ENCODE peak calls at places on chromosome 16, in eight cellular contexts. M, B, K, L, W, R, U and D are unnamed samples.

GRCh38 chr16:55568151-55568693 is 1.7 kb downstream of the CAPNS2 start:
- DNase-seq in M (no peak), B (no peak), K (no peak), L (no peak), W (no peak), R (no peak), U (no peak), D (no peak)

GRCh38 chr16:67192781-67193260 is 866 bp downstream of the E2F4 start:
- DNase-seq in M (no peak), B (no peak), K (no peak), L (no peak), W (no peak), R (peak), U (no peak), D (no peak)

GRCh38 chr16:12613992-12614661 is 189.6 kb downstream of the CPPED1 start:
- DNase-seq in M (no peak), B (no peak), K (no peak), L (no peak), W (no peak), R (no peak), U (no peak), D (no peak)

GRCh38 chr16:56340416-56340815 is 84.9 kb downstream of the AMFR start:
- DNase-seq in M (no peak), B (no peak), K (no peak), L (no peak), W (no peak), R (no peak), U (peak), D (no peak)

GRCh38 chr16:9932000-9932399 is 250.2 kb downstream of the GRIN2A start:
- DNase-seq in M (no peak), B (no peak), K (no peak), L (no peak), W (no peak), R (no peak), U (no peak), D (no peak)

GRCh38 chr16:86563489-86564345 is 2.9 kb upstream of the FOXC2 start:
- DNase-seq in M (peak), B (peak), K (peak), L (peak), W (peak), R (peak), U (peak), D (peak)

GRCh38 chr16:68388124-68388523 is 60.2 kb downstream of the SMPD3 start:
- DNase-seq in M (no peak), B (no peak), K (no peak), L (no peak), W (no peak), R (no peak), U (peak), D (no peak)

GRCh38 chr16:25575363-25575762 is 116.4 kb upstream of the HS3ST4 start:
- DNase-seq in M (no peak), B (no peak), K (no peak), L (no peak), W (no peak), R (no peak), U (no peak), D (no peak)

DNA sequence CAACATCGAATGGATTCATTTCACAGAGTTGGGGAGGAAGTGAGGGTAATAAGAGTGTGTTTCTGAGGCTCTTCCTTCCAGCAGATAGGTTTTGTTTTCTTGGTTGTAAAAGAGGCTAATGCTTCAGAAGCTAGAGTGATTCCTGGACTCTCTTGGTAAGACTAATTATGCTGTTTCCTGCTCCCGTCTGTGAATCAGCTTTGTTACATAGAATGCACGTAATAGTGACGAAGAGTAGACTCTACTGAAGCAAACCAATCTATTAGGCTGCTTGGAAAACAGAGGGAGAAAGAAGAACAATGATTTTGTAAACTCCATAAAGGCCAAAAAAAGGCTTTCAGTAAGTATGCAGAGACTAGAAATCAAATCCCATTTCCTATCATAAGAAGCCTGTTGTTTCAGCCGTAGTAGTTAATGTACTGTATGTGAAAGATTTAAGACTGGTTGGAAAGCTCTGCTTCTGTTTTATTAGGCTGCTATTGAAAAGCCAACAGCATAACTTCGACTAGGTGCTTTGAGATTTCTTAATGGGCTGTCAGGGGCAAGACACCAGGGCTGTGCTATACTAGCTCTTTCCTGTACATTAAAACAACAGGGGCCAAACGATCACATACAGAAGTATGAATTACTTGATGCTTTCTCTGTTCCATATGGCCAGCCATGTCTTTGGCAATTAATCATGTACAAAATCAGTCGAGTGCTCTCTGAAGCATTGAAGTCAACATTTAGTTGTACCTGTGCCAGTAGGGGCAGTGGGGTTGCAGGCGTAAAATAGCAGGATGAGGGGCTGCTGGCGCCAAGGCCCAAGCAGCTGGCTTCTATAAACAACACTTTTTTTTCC is 219.1 kb downstream of the FTO start:
- DNase-seq in M (no peak), B (no peak), K (peak), L (no peak), W (no peak), R (no peak), U (no peak), D (no peak)
- H3K27ac ChIP-seq in M (no peak), B (no peak), K (no peak), L (no peak), W (no peak), R (no peak), U (no peak), D (no peak)

DNA sequence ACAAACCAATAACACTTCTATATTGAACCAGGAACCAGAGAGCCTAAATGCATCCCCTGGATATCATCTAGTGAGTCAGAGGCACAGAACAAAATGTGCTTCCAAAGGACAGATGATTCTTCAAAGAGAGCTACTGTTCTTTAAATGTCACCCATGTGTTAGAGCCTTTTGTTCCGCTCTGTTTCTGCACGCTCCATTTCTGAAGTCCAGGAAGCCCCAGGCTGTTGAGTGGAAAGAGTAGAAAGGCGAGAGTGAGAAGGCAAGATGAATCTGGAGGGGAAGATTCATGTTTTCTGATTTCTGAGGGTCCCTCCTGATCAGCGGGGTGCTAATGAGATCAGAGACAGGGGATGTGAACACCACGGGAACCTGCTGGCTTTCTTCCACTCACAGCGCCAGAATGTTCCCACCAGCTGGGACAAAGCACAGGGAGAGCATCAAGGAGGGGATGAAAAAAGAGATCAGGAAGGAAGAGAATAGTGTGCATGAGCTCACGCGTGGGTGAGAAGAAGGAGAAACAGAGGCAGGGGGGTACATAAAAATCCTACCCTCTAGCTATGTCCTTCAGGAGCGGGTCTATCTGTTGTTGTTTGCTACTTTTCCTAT is 559.9 kb upstream of the HSBP1 start:
- DNase-seq in M (no peak), B (no peak), K (no peak), L (no peak), W (no peak), R (no peak), U (no peak), D (no peak)
- H3K27ac ChIP-seq in M (no peak), B (no peak), K (no peak), L (no peak), W (peak), R (no peak), U (no peak), D (no peak)

DNA sequence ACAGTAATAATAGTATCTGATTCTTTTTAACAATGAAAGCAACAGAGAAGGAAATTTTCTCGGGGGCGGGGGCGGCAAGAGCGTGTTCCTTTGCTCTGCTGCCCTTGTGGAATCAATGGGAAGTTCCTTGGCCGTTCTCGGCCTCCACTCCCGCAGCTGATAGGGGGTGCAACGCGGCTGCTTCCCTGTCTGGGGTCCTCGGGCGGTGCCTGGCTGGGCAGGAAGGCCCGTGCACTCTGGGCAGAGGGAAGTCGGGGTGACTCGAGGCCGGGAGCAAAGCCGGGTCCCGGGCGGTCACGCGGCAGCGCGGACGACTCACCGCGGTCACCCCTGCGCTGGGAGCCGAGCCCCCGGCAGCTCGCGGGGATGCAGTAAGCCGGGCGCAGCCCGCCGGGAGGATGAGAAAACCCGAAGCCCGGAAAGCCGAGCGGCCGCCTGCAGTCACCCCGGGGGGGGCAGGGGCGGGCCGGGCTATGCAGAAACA is 2.5 kb downstream of the TUBB3 start:
- DNase-seq in M (no peak), B (no peak), K (no peak), L (no peak), W (no peak), R (no peak), U (no peak), D (no peak)
- H3K27ac ChIP-seq in M (peak), B (peak), K (no peak), L (no peak), W (no peak), R (peak), U (no peak), D (no peak)

DNA sequence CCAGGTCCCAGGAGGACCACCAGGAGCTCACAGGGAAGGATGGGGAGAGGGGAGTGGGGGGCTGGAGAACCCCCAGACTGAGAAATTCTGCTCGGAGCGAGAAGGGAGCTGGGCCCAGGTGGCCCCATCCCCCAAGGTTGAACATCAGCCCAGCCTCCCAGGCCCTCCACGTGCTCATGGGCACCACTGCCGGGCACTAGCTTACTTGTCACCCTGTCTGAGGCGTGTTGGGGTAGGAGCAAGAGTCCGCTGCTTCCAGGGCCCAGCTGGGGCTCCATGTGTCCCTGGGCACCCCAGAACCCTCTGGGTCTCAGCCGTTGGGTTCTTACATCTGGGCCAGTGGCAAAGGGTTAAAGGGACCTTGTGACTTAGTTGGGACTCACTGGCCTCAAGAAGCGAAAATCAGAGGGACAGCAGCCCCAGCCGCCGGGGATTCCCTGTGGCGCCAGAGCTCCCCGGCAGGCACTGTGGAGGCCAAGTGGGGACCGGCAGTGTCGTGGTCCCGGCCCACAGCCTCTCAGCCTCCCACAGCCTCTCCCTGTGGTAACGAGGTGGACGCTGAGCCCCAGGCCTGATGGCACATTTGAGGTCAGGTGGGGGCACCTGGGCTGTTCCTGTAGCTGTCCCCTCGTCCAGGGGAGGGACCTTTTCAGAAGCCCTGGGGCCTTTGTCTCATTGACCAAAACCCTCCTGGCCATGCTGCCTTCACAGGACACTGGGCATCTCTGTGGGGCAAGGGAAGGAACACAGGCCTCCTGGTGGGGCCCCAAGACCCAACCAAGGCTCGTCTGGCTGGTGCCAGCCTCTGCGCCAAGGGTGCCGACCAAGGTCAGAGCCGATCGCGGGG is 33.7 kb upstream of the CDH15 start:
- DNase-seq in M (no peak), B (no peak), K (no peak), L (no peak), W (no peak), R (no peak), U (peak), D (no peak)
- H3K27ac ChIP-seq in M (no peak), B (no peak), K (no peak), L (no peak), W (no peak), R (no peak), U (no peak), D (no peak)

GRCh38 chr16:3063617-3064389 is 1.6 kb upstream of the IL32 start:
- DNase-seq in M (no peak), B (no peak), K (no peak), L (no peak), W (no peak), R (no peak), U (peak), D (no peak)

GRCh38 chr16:3066440-3066748 is 954 bp downstream of the IL32 start:
- DNase-seq in M (no peak), B (no peak), K (no peak), L (no peak), W (no peak), R (no peak), U (peak), D (no peak)

GRCh38 chr16:3065742-3066439 is 451 bp downstream of the IL32 start:
- DNase-seq in M (no peak), B (no peak), K (no peak), L (no peak), W (no peak), R (no peak), U (peak), D (no peak)

GRCh38 chr16:3062553-3062952 is 2.9 kb upstream of the IL32 start:
- DNase-seq in M (no peak), B (no peak), K (no peak), L (no peak), W (no peak), R (no peak), U (no peak), D (no peak)

DNA sequence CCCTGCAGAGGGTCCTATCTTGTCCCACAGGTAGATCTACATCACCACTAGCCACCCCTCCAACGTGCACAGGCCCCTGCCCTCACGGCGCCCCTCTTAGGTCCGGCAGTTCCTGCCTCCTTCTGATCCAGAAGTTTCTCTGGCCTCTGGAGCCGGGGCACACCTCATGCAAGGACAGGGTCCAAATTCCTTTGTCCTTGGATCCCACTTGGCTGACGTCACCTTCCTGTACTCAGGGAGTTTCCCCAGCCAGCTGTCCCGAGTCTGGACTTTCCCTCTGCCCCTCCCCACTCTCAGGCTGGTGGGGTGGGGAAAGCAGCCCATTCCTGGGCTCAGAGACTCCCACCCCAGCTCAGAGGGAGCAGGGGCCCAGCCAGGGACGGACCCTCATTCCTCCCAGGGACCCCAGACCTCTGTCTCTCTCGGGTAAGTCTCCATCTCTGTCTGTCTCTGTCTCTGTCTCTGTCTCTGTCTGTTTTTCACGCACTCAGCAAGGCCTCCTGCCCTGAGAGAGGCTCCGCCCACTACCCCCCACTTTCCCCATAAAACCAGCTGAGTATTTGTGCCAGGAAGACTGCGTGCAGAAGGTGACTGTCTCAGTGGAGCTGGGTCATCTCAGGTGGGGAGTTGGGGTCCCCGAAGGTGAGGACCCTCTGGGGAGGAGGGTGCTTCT is at the start of gene IL32:
- DNase-seq in M (peak), B (peak), K (peak), L (no peak), W (peak), R (no peak), U (peak), D (peak)
- H3K27ac ChIP-seq in M (no peak), B (peak), K (peak), L (no peak), W (peak), R (no peak), U (peak), D (peak)

GRCh38 chr16:7331997-7332396 is 648 bp upstream of the RBFOX1 start:
- DNase-seq in M (no peak), B (no peak), K (no peak), L (no peak), W (no peak), R (no peak), U (no peak), D (no peak)

GRCh38 chr16:7332611-7333010 is at the start of gene RBFOX1:
- DNase-seq in M (no peak), B (no peak), K (no peak), L (no peak), W (no peak), R (no peak), U (no peak), D (no peak)

GRCh38 chr16:7330709-7331108 is 1.9 kb upstream of the RBFOX1 start:
- DNase-seq in M (no peak), B (no peak), K (no peak), L (no peak), W (peak), R (no peak), U (no peak), D (no peak)

GRCh38 chr16:7334801-7335560 is 2.3 kb downstream of the RBFOX1 start:
- DNase-seq in M (no peak), B (no peak), K (no peak), L (no peak), W (no peak), R (no peak), U (no peak), D (no peak)

DNA sequence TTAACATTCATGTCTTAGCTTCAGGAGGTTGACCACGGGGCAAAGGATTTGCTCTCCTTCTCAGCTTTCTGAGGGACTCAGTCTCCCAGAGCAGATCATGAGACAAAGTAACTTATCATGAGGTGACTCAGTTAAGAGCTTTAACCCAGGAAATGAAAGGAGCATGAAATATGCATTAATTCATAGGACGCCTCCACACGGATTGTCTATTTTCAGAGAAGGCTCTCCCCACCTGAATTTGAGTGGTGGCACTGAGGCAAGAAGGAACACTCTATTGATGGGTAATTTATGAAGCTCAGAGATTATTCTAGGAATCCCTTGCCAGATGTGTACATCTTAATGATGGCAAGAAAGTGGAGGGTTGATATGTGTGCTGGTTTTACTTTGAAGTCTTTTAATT is 681 bp downstream of the RBFOX1 start:
- DNase-seq in M (no peak), B (no peak), K (no peak), L (no peak), W (no peak), R (no peak), U (no peak), D (no peak)
- H3K27ac ChIP-seq in M (no peak), B (no peak), K (no peak), L (no peak), W (peak), R (no peak), U (no peak), D (no peak)

GRCh38 chr16:582218-582613 is 7.7 kb upstream of the RAB40C start:
- DNase-seq in M (no peak), B (no peak), K (no peak), L (no peak), W (no peak), R (no peak), U (no peak), D (no peak)
- H3K27ac ChIP-seq in M (no peak), B (no peak), K (no peak), L (no peak), W (no peak), R (no peak), U (no peak), D (no peak)

DNA sequence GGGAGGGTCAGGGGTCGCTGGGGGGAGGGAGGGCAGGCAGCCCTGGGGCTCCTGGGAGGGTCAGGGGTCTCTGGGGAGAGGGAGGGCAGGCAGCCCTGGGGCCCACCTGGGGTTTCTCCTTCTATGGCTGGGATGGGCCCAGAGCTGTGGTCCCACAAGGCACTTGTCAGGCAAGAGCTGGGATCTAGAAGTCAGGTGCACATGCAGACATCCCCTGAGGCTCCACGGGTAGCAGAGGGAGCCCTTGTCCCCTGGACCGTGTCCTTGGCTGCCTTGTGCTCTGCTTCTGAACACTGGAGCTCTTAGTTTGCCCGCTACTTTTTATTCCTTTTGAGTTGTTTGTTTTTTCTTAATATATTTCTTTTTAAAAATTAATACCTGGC is 1.8 kb downstream of the TUBB3 start:
- DNase-seq in M (peak), B (no peak), K (no peak), L (no peak), W (no peak), R (peak), U (no peak), D (no peak)
- H3K27ac ChIP-seq in M (peak), B (no peak), K (no peak), L (no peak), W (no peak), R (peak), U (no peak), D (no peak)